ENCODE peak calls at places on chromosomes 16 and 17, in four cellular contexts. R is GM12878, Q is SK-N-SH, V is K562. X is an unnamed sample.

GRCh38 chr16:14004031-14004718 is 66.9 kb upstream of the MRTFB start:
- DNase-seq in Q (no peak), R (no peak), V (no peak), X (no peak)

GRCh38 chr17:48439473-48439872 is 9.5 kb upstream of the SKAP1 start:
- DNase-seq in V (no peak), R (no peak), Q (no peak), X (no peak)

GRCh38 chr17:82320956-82321927 is 3.8 kb upstream of the CD7 start:
- DNase-seq in Q (peak), V (peak), R (no peak), X (no peak)

GRCh38 chr17:58352018-58352842 is at the start of gene SUPT4H1:
- DNase-seq in R (peak), V (peak), Q (peak), X (peak)

GRCh38 chr16:47571049-47571448 is 109.9 kb downstream of the PHKB start:
- DNase-seq in R (no peak), V (no peak), Q (no peak), X (no peak)

GRCh38 chr16:73171901-73172619 is 124.1 kb upstream of the ZFHX3 start:
- DNase-seq in V (no peak), R (no peak), Q (peak), X (no peak)

GRCh38 chr16:66419527-66419926 is 7.6 kb upstream of the BEAN1 start:
- DNase-seq in R (no peak), Q (no peak), V (peak), X (no peak)

GRCh38 chr17:74123350-74123749 is 80.1 kb upstream of the RPL38 start:
- DNase-seq in Q (no peak), V (peak), R (no peak), X (no peak)

GRCh38 chr17:76345377-76345945 is 8.3 kb downstream of the PRPSAP1 start:
- DNase-seq in V (no peak), R (no peak), Q (no peak), X (peak)

GRCh38 chr17:6507535-6507934 is 48.8 kb downstream of the PITPNM3 start:
- DNase-seq in R (no peak), Q (no peak), V (no peak), X (no peak)

GRCh38 chr16:86496929-86497381 is 13.4 kb upstream of the FOXF1 start:
- DNase-seq in Q (no peak), R (no peak), V (no peak), X (no peak)

GRCh38 chr17:82932146-82933005 is 92.6 kb upstream of the ZNF750 start:
- DNase-seq in V (no peak), Q (no peak), R (no peak), X (no peak)

GRCh38 chr16:29649560-29650494 is 13.2 kb upstream of the SPN start:
- DNase-seq in R (no peak), Q (no peak), V (no peak), X (no peak)

GRCh38 chr16:79164378-79164720 is 436.2 kb downstream of the MAF start:
- DNase-seq in V (no peak), Q (no peak), R (no peak), X (no peak)

GRCh38 chr16:49453983-49454382 is 80.4 kb downstream of the C16orf78 start:
- DNase-seq in V (peak), Q (no peak), R (no peak), X (no peak)

GRCh38 chr17:28494445-28495188 is 11.5 kb upstream of the FOXN1 start:
- DNase-seq in R (no peak), V (peak), Q (peak), X (peak)

GRCh38 chr17:48231995-48232729 is 124.6 kb downstream of the SNX11 start:
- DNase-seq in Q (no peak), R (no peak), V (no peak), X (no peak)

GRCh38 chr17:73798111-73798748 is 154.0 kb upstream of the SDK2 start:
- DNase-seq in Q (no peak), V (no peak), R (no peak), X (peak)

GRCh38 chr17:46771601-46772012 is 46.9 kb downstream of the WNT3 start:
- DNase-seq in R (no peak), Q (peak), V (peak), X (no peak)

GRCh38 chr16:27335349-27336052 is 21.7 kb downstream of the IL4R start:
- DNase-seq in Q (no peak), R (no peak), V (no peak), X (no peak)

GRCh38 chr17:19641687-19642372 is 6.7 kb upstream of the ALDH3A2 start:
- DNase-seq in Q (no peak), V (no peak), R (no peak), X (no peak)

GRCh38 chr17:82862191-82862590 is 22.4 kb upstream of the ZNF750 start:
- DNase-seq in V (no peak), R (no peak), Q (no peak), X (no peak)

GRCh38 chr17:79011451-79012147 is 2.0 kb upstream of the CANT1 start:
- DNase-seq in Q (no peak), V (no peak), R (no peak), X (no peak)

GRCh38 chr16:56352351-56353053 is 72.8 kb downstream of the AMFR start:
- DNase-seq in Q (no peak), R (no peak), V (no peak), X (no peak)

GRCh38 chr16:83513006-83513755 is 294.6 kb upstream of the HSBP1 start:
- DNase-seq in V (no peak), R (no peak), Q (no peak), X (no peak)

GRCh38 chr16:54347961-54348360 is 61.4 kb upstream of the IRX3 start:
- DNase-seq in R (no peak), Q (no peak), V (no peak), X (no peak)

GRCh38 chr16:49767998-49768397 is 87.9 kb downstream of the ZNF423 start:
- DNase-seq in Q (no peak), R (no peak), V (no peak), X (no peak)

GRCh38 chr16:50696575-50697420 is 3.4 kb downstream of the NOD2 start:
- DNase-seq in R (peak), V (peak), Q (no peak), X (peak)

GRCh38 chr16:49596699-49597291 is 223.2 kb downstream of the C16orf78 start:
- DNase-seq in V (no peak), Q (peak), R (no peak), X (no peak)

GRCh38 chr17:15883617-15884111 is 61.3 kb upstream of the ADORA2B start:
- DNase-seq in V (no peak), Q (no peak), R (no peak), X (no peak)

DNA sequence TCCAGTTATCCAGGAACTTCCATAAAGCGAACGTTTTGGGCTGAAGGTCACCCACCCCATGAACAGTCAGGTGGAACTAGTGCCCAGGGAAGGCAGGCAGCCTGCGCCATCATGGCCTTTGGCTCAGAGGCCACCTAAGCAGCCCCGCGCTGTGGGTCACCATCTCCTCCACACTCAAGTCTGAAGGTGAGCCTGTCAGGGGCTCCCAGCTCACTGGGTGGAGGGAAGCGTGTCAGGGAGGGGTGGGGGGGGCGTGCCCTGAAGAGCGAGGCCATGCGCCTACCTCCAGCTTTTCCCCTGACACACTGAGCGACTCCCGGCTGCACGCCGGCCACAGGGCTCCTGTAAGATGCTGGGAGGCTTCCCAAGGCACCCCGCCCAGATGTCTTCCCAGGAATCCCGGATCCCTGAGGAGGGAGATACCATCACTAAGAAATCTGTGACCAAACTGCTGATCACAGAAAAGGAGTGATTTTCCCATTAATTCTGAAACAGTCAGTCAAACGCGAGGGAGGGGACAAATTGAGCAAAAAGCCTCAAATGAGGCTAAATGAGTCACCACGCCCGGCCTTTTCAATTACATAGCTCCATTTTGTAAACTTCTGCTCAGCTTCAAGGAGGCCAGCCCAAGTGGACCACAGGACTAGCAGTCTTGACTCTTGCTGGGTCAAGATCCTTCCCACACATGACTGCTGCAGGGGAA is 26.5 kb upstream of the SLC25A19 start:
- DNase-seq in V (no peak), R (no peak), Q (no peak), X (no peak)
- TF ChIP-seq FOXM1 in V (no peak), R (no peak), Q (no peak), X (no peak)

DNA sequence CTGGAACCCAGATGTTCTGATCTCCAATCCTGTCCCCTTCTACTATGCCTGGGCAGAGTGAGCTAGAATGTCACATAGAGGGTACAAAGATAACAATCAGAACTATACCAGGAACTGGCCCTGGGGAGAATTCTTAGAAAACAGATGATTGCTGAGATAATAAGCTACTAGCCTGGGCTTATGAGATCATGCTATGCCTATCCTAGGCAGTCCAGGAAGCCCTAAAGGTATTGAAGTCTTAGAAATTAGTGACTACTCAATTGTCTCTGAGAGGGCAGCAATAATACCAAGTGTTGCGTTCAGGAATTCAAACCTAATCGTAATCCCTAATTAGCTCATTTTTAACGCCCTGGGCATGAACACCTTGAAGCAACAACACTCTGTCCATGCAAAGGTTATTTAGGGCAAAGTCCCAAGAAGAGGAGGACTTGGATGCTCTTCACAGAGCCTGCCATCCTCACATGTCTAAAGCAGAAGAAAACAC is 77.1 kb downstream of the MMD start:
- DNase-seq in Q (peak), R (no peak), V (peak), X (no peak)
- TF ChIP-seq CHD2 in Q (no peak), R (no peak), V (no peak), X (no peak)

GRCh38 chr16:87927195-87927562 is 9.2 kb downstream of the CA5A start:
- DNase-seq in R (no peak), Q (no peak), V (no peak), X (no peak)

GRCh38 chr16:87931504-87931903 is 4.8 kb downstream of the CA5A start:
- DNase-seq in V (peak), Q (peak), R (no peak), X (no peak)

GRCh38 chr16:87929986-87930385 is 6.3 kb downstream of the CA5A start:
- DNase-seq in V (no peak), Q (no peak), R (no peak), X (no peak)

GRCh38 chr16:87933140-87933495 is 3.2 kb downstream of the CA5A start:
- DNase-seq in R (no peak), V (no peak), Q (no peak), X (no peak)

GRCh38 chr16:87930456-87930855 is 5.9 kb downstream of the CA5A start:
- DNase-seq in Q (peak), V (peak), R (no peak), X (peak)
- TF ChIP-seq SIN3A in Q (no peak), V (no peak), R (no peak), X (no peak)

GRCh38 chr17:63405741-63406261 is 40.3 kb downstream of the CYB561 start:
- DNase-seq in R (no peak), Q (peak), V (peak), X (peak)
- TF ChIP-seq FOXM1 in R (no peak), Q (no peak), V (no peak), X (no peak)

DNA sequence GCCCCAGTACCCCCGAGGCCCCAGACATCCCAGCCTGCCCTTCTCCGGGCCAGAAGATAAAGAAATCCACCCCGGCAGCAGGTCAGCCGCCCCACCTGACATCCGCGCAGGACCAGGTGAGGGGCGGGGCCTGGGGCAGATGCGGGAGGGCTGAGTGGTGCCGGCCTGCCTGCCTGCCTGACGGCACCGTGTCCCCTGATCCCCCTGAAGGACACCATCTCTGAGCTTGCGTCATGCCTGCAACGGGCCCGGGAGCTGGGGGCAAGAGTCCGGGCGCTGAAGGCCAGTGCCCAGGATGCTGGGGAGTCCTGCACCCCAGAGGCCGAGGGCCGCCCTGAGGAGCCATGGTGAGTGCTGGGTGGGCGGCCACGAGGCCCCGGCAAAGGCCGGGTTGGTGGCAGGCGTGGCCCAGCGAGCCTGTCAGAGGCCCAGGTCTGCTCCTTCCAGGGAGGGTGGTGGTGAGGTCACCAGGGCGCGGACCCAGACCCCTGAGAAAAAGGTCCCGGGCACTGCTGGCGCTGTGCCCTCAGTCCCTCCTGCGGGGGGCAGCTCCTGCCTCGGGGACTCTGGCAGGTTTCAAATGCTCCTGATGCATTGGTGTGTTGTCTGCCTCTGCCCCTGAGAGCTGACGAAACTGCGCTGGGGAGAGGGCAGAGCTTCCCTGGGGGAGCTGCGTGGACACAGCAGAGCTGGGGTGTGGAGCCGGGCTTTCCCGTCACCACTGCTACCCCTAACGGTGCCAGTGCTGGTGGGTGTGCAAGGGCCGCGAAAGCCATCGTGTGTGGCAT is 1.2 kb downstream of the CDT1 start:
- DNase-seq in V (peak), R (no peak), Q (peak), X (peak)
- TF ChIP-seq CHD2 in V (no peak), R (no peak), Q (no peak), X (no peak)

GRCh38 chr17:1742371-1743093 is at the start of gene SERPINF2:
- DNase-seq in R (no peak), V (no peak), Q (no peak), X (peak)

GRCh38 chr17:1743094-1743452 is 402 bp downstream of the SERPINF2 start:
- DNase-seq in R (no peak), Q (peak), V (no peak), X (no peak)

GRCh38 chr17:1746975-1747543 is 4.4 kb downstream of the SERPINF2 start:
- DNase-seq in V (no peak), Q (no peak), R (no peak), X (no peak)

GRCh38 chr17:1744551-1745512 is 2.2 kb downstream of the SERPINF2 start:
- DNase-seq in R (no peak), V (no peak), Q (peak), X (no peak)

DNA sequence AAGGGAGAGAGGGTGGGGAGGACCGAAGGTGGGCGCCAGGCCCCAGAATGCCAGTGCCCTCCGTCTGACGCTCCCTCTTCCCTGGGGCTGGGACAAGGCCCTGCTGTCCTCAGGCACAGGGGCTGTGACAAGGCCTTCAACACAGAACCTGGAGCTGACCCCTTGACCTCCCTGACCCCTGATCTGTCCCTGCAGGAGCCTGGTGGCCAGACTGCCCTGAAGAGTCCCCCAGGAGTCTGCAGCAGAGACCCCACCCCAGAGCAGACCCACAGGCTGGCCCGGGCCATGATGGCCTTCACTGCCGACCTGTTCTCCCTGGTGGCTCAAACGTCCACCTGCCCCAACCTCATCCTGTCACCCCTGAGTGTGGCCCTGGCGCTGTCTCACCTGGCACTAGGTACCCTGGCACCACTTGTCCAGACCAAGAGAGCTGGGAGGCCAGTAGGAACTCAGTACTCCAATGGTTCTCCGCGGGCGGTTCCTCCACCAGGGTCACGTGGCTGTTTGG is 2.9 kb downstream of the SERPINF2 start:
- DNase-seq in R (no peak), Q (no peak), V (no peak), X (no peak)
- TF ChIP-seq SIN3A in R (no peak), Q (no peak), V (no peak), X (no peak)

DNA sequence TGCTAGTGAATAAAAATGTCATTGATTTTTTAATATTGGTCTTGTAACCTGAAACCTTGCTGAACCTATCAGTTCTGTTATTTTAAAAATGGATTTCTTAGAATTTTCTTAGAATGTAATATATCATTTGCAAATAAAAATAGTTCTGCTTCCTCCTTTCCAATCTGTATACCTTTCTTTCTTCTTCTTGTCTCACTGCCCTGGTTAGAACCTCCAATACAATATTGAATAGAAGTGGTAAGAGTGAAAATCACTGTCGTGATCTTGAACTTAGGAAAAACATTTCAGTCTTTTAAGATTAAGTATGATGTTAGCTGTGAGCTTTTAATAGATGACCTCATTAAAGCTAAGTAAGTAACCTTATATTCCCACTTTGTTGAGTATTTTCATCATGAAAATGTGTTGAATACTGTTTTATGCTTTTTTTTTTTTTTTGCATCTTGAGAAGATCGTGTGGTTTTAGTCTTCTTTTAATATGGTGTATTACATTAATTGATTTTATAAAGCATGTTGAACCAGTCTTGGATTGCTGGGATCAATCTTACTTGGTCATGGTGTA is 104.8 kb upstream of the NACA2 start:
- DNase-seq in Q (no peak), R (no peak), V (no peak), X (no peak)
- TF ChIP-seq FOXM1 in Q (no peak), R (no peak), V (no peak), X (no peak)

GRCh38 chr16:23016372-23016771 is 132.9 kb downstream of the USP31 start:
- DNase-seq in R (peak), V (no peak), Q (no peak), X (no peak)

GRCh38 chr16:23014592-23014991 is 134.7 kb downstream of the USP31 start:
- DNase-seq in V (no peak), R (no peak), Q (no peak), X (no peak)

GRCh38 chr16:23009075-23009474 is 140.2 kb downstream of the USP31 start:
- DNase-seq in Q (no peak), V (no peak), R (no peak), X (no peak)

GRCh38 chr16:23015580-23015979 is 133.7 kb downstream of the USP31 start:
- DNase-seq in V (no peak), R (peak), Q (no peak), X (no peak)

GRCh38 chr16:23013484-23013883 is 135.8 kb downstream of the USP31 start:
- DNase-seq in V (no peak), R (no peak), Q (no peak), X (peak)
- TF ChIP-seq CHD2 in V (no peak), R (no peak), Q (no peak), X (peak)